ENCODE peak calls at places on chromosomes 2 and 18, in five cellular contexts. P is astrocyte of the cerebellum; W is GM23338; Z is ovary; O is effector memory CD4-positive, alpha-beta T cell. N is an unnamed sample.

GRCh38 chr2:215879977-215880940 is 133.1 kb downstream of the MREG start:
- DNase-seq in P (no peak), W (no peak), O (no peak), Z (no peak), N (no peak)

GRCh38 chr18:33123852-33124251 is 316.7 kb downstream of the CCDC178 start:
- DNase-seq in W (no peak), O (no peak), P (no peak), Z (no peak), N (no peak)

GRCh38 chr2:72148975-72149555 is 1.4 kb upstream of the CYP26B1 start:
- DNase-seq in Z (peak), W (peak), O (no peak), P (no peak), N (no peak)

GRCh38 chr2:33411765-33412164 is 64.7 kb upstream of the RASGRP3 start:
- DNase-seq in Z (no peak), O (no peak), P (peak), W (no peak), N (peak)

GRCh38 chr2:212841426-212841825 is 302.8 kb upstream of the ERBB4 start:
- DNase-seq in Z (no peak), O (no peak), P (no peak), W (no peak), N (no peak)

GRCh38 chr2:197878792-197879191 is 74.4 kb downstream of the PLCL1 start:
- DNase-seq in O (no peak), W (peak), P (no peak), Z (no peak), N (no peak)

GRCh38 chr2:85291425-85292023 is 36.3 kb downstream of the TGOLN2 start:
- DNase-seq in W (no peak), P (no peak), O (no peak), Z (no peak), N (no peak)

GRCh38 chr2:1869987-1870386 is 125.7 kb upstream of the PXDN start:
- DNase-seq in W (no peak), O (no peak), Z (no peak), P (peak), N (peak)

GRCh38 chr18:70377317-70377799 is 88.5 kb downstream of the SOCS6 start:
- DNase-seq in O (no peak), Z (no peak), W (no peak), P (no peak), N (peak)

GRCh38 chr2:46922049-46922448 is 6.4 kb upstream of the MCFD2 start:
- DNase-seq in W (no peak), Z (no peak), P (no peak), O (no peak), N (no peak)

GRCh38 chr2:221124542-221125235 is 447.4 kb downstream of the EPHA4 start:
- DNase-seq in P (no peak), O (no peak), Z (no peak), W (peak), N (no peak)

GRCh38 chr2:875687-876615 is 74.7 kb upstream of the SNTG2 start:
- DNase-seq in P (no peak), W (no peak), O (no peak), Z (no peak), N (no peak)

GRCh38 chr2:45652090-45653050 is 895 bp downstream of the PRKCE start:
- DNase-seq in O (no peak), P (no peak), W (peak), Z (peak), N (no peak)

GRCh38 chr2:96146151-96146880 is 1.1 kb upstream of the DUSP2 start:
- DNase-seq in Z (peak), O (peak), W (no peak), P (no peak), N (no peak)

GRCh38 chr2:96147593-96148201 is 2.5 kb upstream of the DUSP2 start:
- DNase-seq in O (no peak), P (no peak), Z (peak), W (no peak), N (no peak)

GRCh38 chr2:96145028-96145939 is at the start of gene DUSP2:
- DNase-seq in P (no peak), W (peak), Z (peak), O (peak), N (no peak)

GRCh38 chr2:96148410-96149217 is 3.4 kb upstream of the DUSP2 start:
- DNase-seq in Z (peak), P (peak), W (peak), O (peak), N (no peak)

DNA sequence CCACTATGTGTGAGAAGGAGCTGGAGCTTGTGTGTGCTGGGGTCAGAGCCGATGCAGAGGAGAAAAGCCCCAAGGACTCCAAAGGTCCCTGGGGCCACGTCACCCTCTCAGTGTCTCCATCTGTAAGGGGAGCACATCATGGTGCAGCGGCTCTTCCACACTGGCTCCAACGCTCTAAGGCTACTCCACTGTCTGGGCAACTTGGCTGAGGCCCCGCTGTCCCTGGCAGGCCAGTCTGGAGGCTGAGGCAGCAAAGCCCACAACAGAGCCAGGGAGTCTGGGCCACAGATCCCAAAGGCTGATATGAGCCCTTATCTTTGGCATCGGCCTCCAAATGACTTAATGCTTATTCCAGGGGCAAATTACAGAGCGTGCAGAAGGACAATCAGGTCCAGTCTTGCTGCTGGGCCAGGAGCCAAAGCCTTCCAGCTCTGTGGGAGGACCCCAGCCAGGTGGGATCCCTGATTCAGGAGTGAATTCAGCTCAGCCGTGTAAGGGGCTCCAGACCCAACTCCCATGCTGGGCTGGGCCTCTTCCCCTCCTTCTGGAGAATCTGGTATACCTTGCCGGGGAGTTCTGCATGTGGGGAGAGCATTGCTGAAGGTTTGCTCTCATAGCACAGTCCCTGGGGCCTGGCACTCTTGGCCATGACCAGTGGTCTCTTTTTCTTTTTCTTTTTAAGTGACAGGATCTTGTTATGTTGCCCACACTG is 1.8 kb upstream of the DUSP2 start:
- DNase-seq in Z (peak), W (no peak), P (no peak), O (peak), N (no peak)
- H3K4me3 ChIP-seq in Z (no peak), W (no peak), P (no peak), O (peak), N (no peak)

GRCh38 chr2:106701134-106701994 is 184.6 kb downstream of the ST6GAL2 start:
- DNase-seq in W (no peak), O (no peak), P (no peak), Z (no peak), N (no peak)

GRCh38 chr2:106694960-106695470 is 191.0 kb downstream of the ST6GAL2 start:
- DNase-seq in P (no peak), O (no peak), Z (no peak), W (no peak), N (no peak)

DNA sequence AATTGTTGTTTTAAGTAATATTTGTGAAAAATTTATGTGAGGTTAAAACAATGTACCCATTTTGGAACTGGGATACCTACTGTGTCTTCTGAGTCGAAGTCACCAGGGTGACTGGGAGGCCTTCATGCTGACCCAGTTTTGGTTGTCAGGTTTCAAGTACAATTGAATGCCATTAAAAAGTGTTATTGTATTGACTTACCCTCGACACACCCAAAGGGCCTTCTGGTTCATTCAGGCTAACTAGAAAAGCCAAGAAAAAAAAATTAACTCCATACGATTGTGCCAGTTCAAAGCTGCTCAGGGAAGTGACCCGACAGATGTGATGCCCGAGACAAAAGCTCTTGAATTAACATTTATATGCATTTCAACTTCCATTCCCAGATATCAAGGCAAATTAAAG is 190.0 kb downstream of the ST6GAL2 start:
- DNase-seq in P (no peak), Z (no peak), W (no peak), O (no peak), N (no peak)
- H3K4me3 ChIP-seq in P (no peak), Z (no peak), W (no peak), O (no peak), N (no peak)

DNA sequence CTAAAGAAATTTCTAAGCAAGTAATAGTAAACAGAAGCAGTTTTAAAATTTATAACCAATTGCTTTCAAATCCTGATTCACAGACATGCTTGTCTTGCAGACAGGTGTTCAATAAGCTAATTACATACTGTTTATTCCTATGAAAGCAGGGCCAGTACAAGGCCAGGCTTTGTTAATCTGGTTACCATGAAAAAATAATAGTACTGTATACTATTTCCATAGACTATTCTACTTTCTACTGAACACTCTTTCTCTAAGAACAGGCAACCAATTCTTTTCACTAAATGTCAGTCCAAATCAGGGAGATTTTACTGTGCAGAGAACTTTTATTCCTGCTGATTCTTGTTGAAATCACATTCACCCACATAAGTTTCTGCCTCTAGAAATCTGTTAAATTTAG is 2.9 kb upstream of the SRSF7 start:
- DNase-seq in Z (no peak), W (no peak), O (no peak), P (no peak), N (no peak)
- H3K4me3 ChIP-seq in Z (no peak), W (no peak), O (peak), P (no peak), N (no peak)

GRCh38 chr18:36112302-36112701 is 16.8 kb downstream of the SLC39A6 start:
- DNase-seq in O (no peak), Z (no peak), P (no peak), W (no peak), N (no peak)

GRCh38 chr18:36108601-36109000 is 20.5 kb downstream of the SLC39A6 start:
- DNase-seq in W (no peak), Z (no peak), P (no peak), O (no peak), N (no peak)

GRCh38 chr18:36109737-36110136 is 19.4 kb downstream of the SLC39A6 start:
- DNase-seq in Z (no peak), W (no peak), O (no peak), P (no peak), N (no peak)

GRCh38 chr18:36114738-36115137 is 14.4 kb downstream of the SLC39A6 start:
- DNase-seq in P (no peak), Z (no peak), W (no peak), O (no peak), N (no peak)

DNA sequence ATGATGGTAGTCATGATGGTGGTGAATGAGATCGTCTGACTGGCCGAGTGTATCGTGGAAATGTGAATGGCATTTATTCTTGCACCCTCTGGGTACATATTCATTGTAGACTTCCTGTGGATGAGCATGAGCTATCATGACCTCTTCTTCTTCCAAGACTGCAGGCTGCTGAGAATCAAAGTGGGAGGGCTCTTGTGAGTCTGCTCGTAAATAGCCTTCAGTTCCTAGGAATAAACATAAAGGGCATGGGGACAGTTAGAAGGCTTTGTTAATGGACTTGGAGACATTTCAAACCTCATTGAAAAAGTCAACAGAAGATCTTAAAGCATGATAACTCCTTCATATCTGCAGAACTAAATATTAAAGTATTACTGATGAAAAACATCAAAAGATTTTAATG is 14.9 kb downstream of the SLC39A6 start:
- DNase-seq in Z (no peak), O (no peak), P (no peak), W (no peak), N (no peak)
- H3K4me3 ChIP-seq in Z (no peak), O (no peak), P (no peak), W (no peak), N (no peak)

N was measured in epithelial cell of proximal tubule.